ENCODE peak calls at places on chromosomes 13 and 19, in ten cellular contexts. E is activated gamma-delta T cell treated with anti-CD3 and anti-CD28 coated beads, Interleukin-2, amount 50 U/mL, for 16 hours; W is bronchial epithelial cell; X is putamen; Y is neuronal stem cell; H is AG09309; O is stimulated activated CD8-positive, alpha-beta memory T cell treated with anti-CD3 and anti-CD28 coated beads, Interleukin-15, amount 100 ng/mL, for 24 hours; D is mammary epithelial cell; T is NCI-H345; V is caudate nucleus. L is an unnamed sample.

GRCh38 chr13:110815471-110816204 is 99.2 kb downstream of the ANKRD10 start:
- DNase-seq in E (no peak), W (peak), X (no peak), Y (no peak), H (no peak), O (no peak), D (peak), T (peak), V (no peak), L (no peak)

GRCh38 chr19:4624733-4625362 is 14.5 kb upstream of the TNFAIP8L1 start:
- DNase-seq in E (no peak), W (peak), X (no peak), Y (no peak), H (no peak), O (no peak), D (peak), T (peak), V (no peak), L (no peak)

GRCh38 chr13:42883771-42884170 is 102.4 kb downstream of the FAM216B start:
- DNase-seq in E (no peak), W (peak), X (no peak), Y (peak), H (no peak), O (no peak), D (peak), T (peak), V (no peak), L (no peak)

GRCh38 chr19:45424191-45425058 is 708 bp upstream of the ERCC1 start:
- DNase-seq in E (no peak), W (peak), X (no peak), Y (no peak), H (peak), O (no peak), D (peak), T (no peak), V (peak), L (peak)

GRCh38 chr19:7870571-7871279 is 3.5 kb downstream of the PRR36 start:
- DNase-seq in E (peak), W (peak), X (no peak), Y (peak), H (no peak), O (no peak), D (peak), T (peak), V (peak), L (peak)

GRCh38 chr19:50794778-50795664 is 4.8 kb downstream of the ACP4 start:
- DNase-seq in E (no peak), W (no peak), X (no peak), Y (no peak), H (no peak), O (no peak), D (no peak), T (no peak), V (no peak), L (no peak)

GRCh38 chr13:34153428-34154180 is 335.7 kb downstream of the RFC3 start:
- DNase-seq in E (no peak), W (no peak), X (no peak), Y (no peak), H (no peak), O (no peak), D (no peak), T (no peak), V (no peak), L (no peak)

GRCh38 chr13:24076124-24076523 is 84.4 kb upstream of the SPATA13 start:
- DNase-seq in E (no peak), W (no peak), X (no peak), Y (no peak), H (no peak), O (no peak), D (no peak), T (no peak), V (no peak), L (no peak)

GRCh38 chr13:100987993-100988392 is 313.4 kb upstream of the TMTC4 start:
- DNase-seq in E (no peak), W (no peak), X (peak), Y (peak), H (no peak), O (no peak), D (no peak), T (no peak), V (peak), L (no peak)

GRCh38 chr19:40348961-40349507 is 539 bp downstream of the PLD3 start:
- DNase-seq in E (no peak), W (peak), X (no peak), Y (no peak), H (peak), O (no peak), D (peak), T (peak), V (no peak), L (no peak)

GRCh38 chr19:4694211-4694987 is 24.3 kb upstream of the MYDGF start:
- DNase-seq in E (no peak), W (peak), X (peak), Y (no peak), H (peak), O (no peak), D (peak), T (no peak), V (peak), L (no peak)

GRCh38 chr19:18340990-18341868 is 831 bp downstream of the PGPEP1 start:
- DNase-seq in E (peak), W (no peak), X (no peak), Y (no peak), H (no peak), O (peak), D (no peak), T (peak), V (peak), L (peak)

L was measured in GM20000.